ENCODE peak calls at places on chromosomes 16 and 17, in nine cellular contexts. X is NCI-H1436; I is spleen; A is tibial artery; D is effector CD4-positive, alpha-beta T cell; L is NCI-H1694; V is kidney glomerular epithelial cell; F is RCC 7860; N is NCI-H69. O is an unnamed sample.

GRCh38 chr16:26772503-26772902 is 294.2 kb upstream of the C16orf82 start:
- DNase-seq in F (no peak), I (no peak), D (no peak), L (no peak), N (peak), X (no peak), V (no peak), A (no peak), O (no peak)

GRCh38 chr16:84689126-84689525 is 10.7 kb upstream of the USP10 start:
- DNase-seq in F (peak), X (no peak), D (no peak), N (peak), V (peak), L (no peak), A (no peak), I (peak), O (no peak)

GRCh38 chr17:52648995-52649394 is 490.5 kb upstream of the CA10 start:
- DNase-seq in A (no peak), N (peak), L (no peak), D (no peak), V (no peak), X (peak), F (no peak), I (no peak), O (no peak)

GRCh38 chr16:81478876-81479496 is 34.4 kb downstream of the CMIP start:
- DNase-seq in V (no peak), L (no peak), I (peak), F (no peak), D (no peak), A (no peak), X (no peak), N (no peak), O (peak)

GRCh38 chr17:42672038-42672437 is 4.8 kb downstream of the PLEKHH3 start:
- DNase-seq in I (no peak), X (peak), N (no peak), L (peak), A (no peak), V (no peak), F (no peak), D (no peak), O (no peak)

GRCh38 chr16:8866118-8866883 is 2.5 kb downstream of the CARHSP1 start:
- DNase-seq in N (peak), L (no peak), I (no peak), A (no peak), D (no peak), X (no peak), F (no peak), V (no peak), O (no peak)

GRCh38 chr17:76599699-76600460 is 14.2 kb upstream of the ST6GALNAC2 start:
- DNase-seq in L (no peak), V (no peak), N (no peak), F (no peak), I (no peak), D (no peak), A (no peak), X (no peak), O (no peak)

GRCh38 chr17:50133028-50133768 is 3.2 kb upstream of the SAMD14 start:
- DNase-seq in I (no peak), D (no peak), A (peak), L (no peak), F (peak), X (no peak), V (no peak), N (no peak), O (no peak)

GRCh38 chr17:57517216-57517518 is 227.9 kb downstream of the CCDC182 start:
- DNase-seq in L (no peak), I (no peak), X (no peak), V (no peak), D (no peak), F (no peak), A (no peak), N (no peak), O (no peak)

GRCh38 chr16:49986351-49987124 is 38.5 kb upstream of the CNEP1R1 start:
- DNase-seq in D (no peak), X (no peak), I (no peak), N (peak), A (no peak), L (no peak), V (no peak), F (no peak), O (no peak)

GRCh38 chr16:72094266-72094610 is 591 bp downstream of the DHX38 start:
- DNase-seq in N (no peak), I (no peak), V (no peak), X (no peak), L (no peak), F (no peak), D (no peak), A (no peak), O (no peak)

GRCh38 chr17:48620497-48621139 is 5.5 kb upstream of the HOXB8 start:
- DNase-seq in X (no peak), L (no peak), I (no peak), F (no peak), N (no peak), A (no peak), D (no peak), V (no peak), O (no peak)

GRCh38 chr17:81537856-81538555 is 9.8 kb downstream of the FSCN2 start:
- DNase-seq in N (peak), A (no peak), F (no peak), X (peak), D (no peak), I (no peak), L (peak), V (no peak), O (no peak)

GRCh38 chr16:15536813-15537212 is 102.4 kb downstream of the BMERB1 start:
- DNase-seq in I (no peak), L (no peak), N (peak), A (no peak), D (no peak), V (no peak), X (no peak), F (no peak), O (no peak)

GRCh38 chr17:30380106-30380420 is 1.3 kb downstream of the CPD start:
- DNase-seq in A (no peak), X (no peak), F (no peak), N (peak), V (no peak), L (no peak), I (no peak), D (no peak), O (no peak)

GRCh38 chr16:71214771-71215381 is 15.6 kb downstream of the HYDIN start:
- DNase-seq in V (peak), I (no peak), L (no peak), A (no peak), F (no peak), N (peak), X (peak), D (no peak), O (no peak)

GRCh38 chr17:83062818-83063671 is 16.4 kb upstream of the METRNL start:
- DNase-seq in V (no peak), D (peak), L (no peak), A (no peak), X (no peak), I (peak), F (no peak), N (no peak), O (no peak)

GRCh38 chr17:46822388-46822921 is 4.0 kb upstream of the WNT3 start:
- DNase-seq in N (peak), I (peak), X (no peak), F (no peak), L (no peak), V (no peak), D (no peak), A (no peak), O (no peak)

GRCh38 chr17:69508814-69509213 is 94.3 kb downstream of the MAP2K6 start:
- DNase-seq in V (no peak), A (no peak), X (no peak), L (no peak), F (no peak), I (no peak), D (no peak), N (no peak), O (no peak)

GRCh38 chr17:66347661-66348604 is 45.5 kb downstream of the PRKCA start:
- DNase-seq in F (peak), I (no peak), V (no peak), L (no peak), N (peak), A (no peak), D (no peak), X (no peak), O (no peak)

GRCh38 chr16:30924797-30925645 is 1.6 kb downstream of the FBXL19 start:
- DNase-seq in N (no peak), F (no peak), D (no peak), A (no peak), V (no peak), L (no peak), X (no peak), I (no peak), O (no peak)

GRCh38 chr17:43830510-43831145 is 2.3 kb downstream of the MPP3 start:
- DNase-seq in X (no peak), F (no peak), I (peak), L (no peak), D (no peak), V (no peak), N (no peak), A (no peak), O (no peak)

GRCh38 chr17:2959371-2960130 is 103.9 kb downstream of the OR1D5 start:
- DNase-seq in D (no peak), V (no peak), A (no peak), X (no peak), N (no peak), F (no peak), I (peak), L (no peak), O (no peak)

GRCh38 chr16:78749745-78750268 is 650.4 kb downstream of the WWOX start:
- DNase-seq in F (no peak), X (no peak), N (no peak), I (no peak), L (no peak), A (no peak), D (no peak), V (no peak), O (peak)

GRCh38 chr17:43558805-43559160 is 12.6 kb upstream of the ETV4 start:
- DNase-seq in L (no peak), I (no peak), F (no peak), X (no peak), A (no peak), V (no peak), N (no peak), D (no peak), O (no peak)

GRCh38 chr17:30532871-30533270 is 55.7 kb downstream of the GOSR1 start:
- DNase-seq in F (no peak), A (no peak), N (no peak), X (no peak), V (no peak), D (no peak), L (no peak), I (no peak), O (no peak)

GRCh38 chr16:54817432-54817831 is 113.2 kb upstream of the IRX5 start:
- DNase-seq in V (no peak), D (no peak), A (no peak), X (no peak), F (no peak), I (no peak), N (peak), L (peak), O (no peak)

GRCh38 chr17:28997811-28998210 is 8.0 kb downstream of the SEZ6 start:
- DNase-seq in X (peak), V (no peak), L (no peak), F (no peak), I (no peak), A (no peak), N (peak), D (no peak), O (no peak)

O was measured in GM12864.